ENCODE peak calls at places on chromosome 13, in six cellular contexts. W is activated naive CD8-positive, alpha-beta T cell treated with anti-CD3 and anti-CD28 coated beads, Interleukin-2, amount 50 U/mL, for 24 hours; C is thoracic aorta; P is A549; O is activated naive CD4-positive, alpha-beta T cell treated with anti-CD3 and anti-CD28 coated beads, Interleukin-2, amount 50 U/mL, for 72 hours; R is activated CD8-positive, alpha-beta memory T cell treated with anti-CD3 and anti-CD28 coated beads, Interleukin-2, amount 10 ng/mL, durations not matched to agents 7 days and 5 days. S is an unnamed sample.

GRCh38 chr13:37107868-37108267 is 2.4 kb upstream of the CSNK1A1L start:
- ATAC-seq in W (no peak), C (no peak), P (no peak), O (no peak), R (no peak), S (no peak)

GRCh38 chr13:92224825-92225224 is 826.4 kb downstream of the GPC5 start:
- ATAC-seq in W (no peak), C (no peak), P (no peak), O (no peak), R (no peak), S (no peak)

GRCh38 chr13:76836311-76836710 is 49.9 kb downstream of the KCTD12 start:
- ATAC-seq in W (no peak), C (no peak), P (no peak), O (no peak), R (no peak), S (no peak)

GRCh38 chr13:23384111-23384510 is 49.4 kb downstream of the SACS start:
- ATAC-seq in W (peak), C (no peak), P (peak), O (peak), R (no peak), S (peak)

GRCh38 chr13:55440465-55441085 is 1700.1 kb upstream of the PRR20A start:
- ATAC-seq in W (no peak), C (no peak), P (no peak), O (no peak), R (no peak), S (no peak)

GRCh38 chr13:19161308-19161707 is 20.3 kb downstream of the TUBA3C start:
- ATAC-seq in W (no peak), C (peak), P (no peak), O (no peak), R (no peak), S (no peak)

GRCh38 chr13:75761373-75761772 is 125.2 kb downstream of the LMO7 start:
- ATAC-seq in W (peak), C (no peak), P (no peak), O (peak), R (no peak), S (no peak)

GRCh38 chr13:95893861-95894260 is 159.3 kb downstream of the UGGT2 start:
- ATAC-seq in W (no peak), C (no peak), P (no peak), O (no peak), R (no peak), S (no peak)

GRCh38 chr13:99136427-99136954 is 64.2 kb upstream of the UBAC2 start:
- ATAC-seq in W (no peak), C (no peak), P (no peak), O (no peak), R (no peak), S (no peak)

GRCh38 chr13:77832339-77833100 is 86.1 kb downstream of the EDNRB start:
- ATAC-seq in W (no peak), C (no peak), P (no peak), O (no peak), R (no peak), S (no peak)

GRCh38 chr13:107576430-107576829 is 638.9 kb downstream of the LIG4 start:
- ATAC-seq in W (no peak), C (no peak), P (no peak), O (no peak), R (no peak), S (no peak)

GRCh38 chr13:22744688-22745452 is 435.9 kb upstream of the SGCG start:
- ATAC-seq in W (no peak), C (no peak), P (peak), O (no peak), R (no peak), S (no peak)

GRCh38 chr13:90246005-90246404 is 1101.5 kb upstream of the MIR17HG start:
- ATAC-seq in W (no peak), C (no peak), P (no peak), O (no peak), R (no peak), S (no peak)

GRCh38 chr13:94601446-94602431 is at the start of gene GPR180:
- ATAC-seq in W (peak), C (peak), P (peak), O (peak), R (peak), S (peak)

GRCh38 chr13:28531195-28531955 is 36.4 kb upstream of the FLT1 start:
- ATAC-seq in W (no peak), C (no peak), P (peak), O (no peak), R (no peak), S (peak)

GRCh38 chr13:91312324-91312723 is 35.2 kb upstream of the MIR17HG start:
- ATAC-seq in W (no peak), C (no peak), P (no peak), O (no peak), R (no peak), S (no peak)

GRCh38 chr13:20652946-20653345 is 50.6 kb upstream of the IL17D start:
- ATAC-seq in W (no peak), C (no peak), P (no peak), O (no peak), R (no peak), S (no peak)

GRCh38 chr13:38301236-38301635 is 48.4 kb upstream of the UFM1 start:
- ATAC-seq in W (no peak), C (no peak), P (no peak), O (no peak), R (no peak), S (no peak)

GRCh38 chr13:20073775-20074174 is 87.1 kb downstream of the GJA3 start:
- ATAC-seq in W (no peak), C (no peak), P (no peak), O (no peak), R (no peak), S (no peak)

GRCh38 chr13:41528021-41528420 is 70.7 kb downstream of the RGCC start:
- ATAC-seq in W (no peak), C (no peak), P (no peak), O (no peak), R (no peak), S (no peak)

GRCh38 chr13:51341804-51342203 is 2.3 kb downstream of the SERPINE3 start:
- ATAC-seq in W (no peak), C (no peak), P (no peak), O (no peak), R (no peak), S (no peak)

GRCh38 chr13:79185580-79185979 is 220.5 kb downstream of the RBM26 start:
- ATAC-seq in W (no peak), C (no peak), P (no peak), O (peak), R (peak), S (no peak)

GRCh38 chr13:20188649-20189553 is 3.8 kb downstream of the GJB2 start:
- ATAC-seq in W (no peak), C (no peak), P (peak), O (no peak), R (no peak), S (peak)

GRCh38 chr13:72221276-72221962 is 354.4 kb upstream of the DACH1 start:
- ATAC-seq in W (no peak), C (no peak), P (peak), O (no peak), R (no peak), S (peak)